ENCODE peak calls at places on chromosomes 16 and 17, in nine cellular contexts. P is HCT116; U is type B pancreatic cell; A is cardiac fibroblast; G is adrenal gland; J is coronary artery; Z is CD8-positive, alpha-beta T cell; Q is MM.1S; H is AG04449. C is an unnamed sample.

GRCh38 chr16:86573215-86573614 is 5.1 kb upstream of the FOXL1 start:
- DNase-seq in U (no peak), Q (no peak), Z (no peak), J (no peak), P (no peak), H (no peak), A (peak), G (no peak), C (no peak)

GRCh38 chr17:28926366-28926765 is 23.5 kb upstream of the DHRS13 start:
- DNase-seq in J (no peak), Z (no peak), U (no peak), Q (no peak), G (no peak), H (no peak), A (no peak), P (no peak), C (no peak)

GRCh38 chr16:3137267-3137666 is 2.4 kb downstream of the ZNF213 start:
- DNase-seq in J (no peak), Q (no peak), G (no peak), H (no peak), U (no peak), A (no peak), P (no peak), Z (no peak), C (no peak)

GRCh38 chr16:85129846-85130706 is 17.8 kb upstream of the CIBAR2 start:
- DNase-seq in Q (no peak), Z (peak), G (no peak), H (no peak), J (no peak), U (no peak), A (peak), P (no peak), C (no peak)

GRCh38 chr16:11635679-11636171 is 32.5 kb upstream of the SNN start:
- DNase-seq in G (no peak), U (no peak), J (no peak), P (no peak), Q (no peak), A (no peak), H (no peak), Z (no peak), C (no peak)

GRCh38 chr16:47574091-47575054 is 113.2 kb downstream of the PHKB start:
- DNase-seq in P (no peak), J (no peak), A (peak), H (no peak), Z (no peak), U (no peak), G (no peak), Q (peak), C (no peak)

GRCh38 chr17:9488556-9488955 is 87.1 kb downstream of the STX8 start:
- DNase-seq in P (no peak), G (no peak), U (no peak), Z (no peak), Q (no peak), A (peak), J (no peak), H (no peak), C (no peak)

GRCh38 chr16:70253291-70254094 is 1.8 kb upstream of the EXOSC6 start:
- DNase-seq in J (no peak), U (no peak), Z (peak), H (no peak), Q (peak), G (peak), A (peak), P (peak), C (no peak)

GRCh38 chr17:82963104-82963950 is 116.1 kb upstream of the METRNL start:
- DNase-seq in P (no peak), G (peak), A (peak), H (no peak), J (peak), U (peak), Q (no peak), Z (peak), C (no peak)

GRCh38 chr17:77873518-77874302 is 84.8 kb upstream of the TNRC6C start:
- DNase-seq in A (no peak), G (no peak), Z (peak), H (no peak), Q (no peak), P (no peak), U (no peak), J (no peak), C (no peak)

GRCh38 chr16:1057252-1057932 is 15.2 kb upstream of the SSTR5 start:
- DNase-seq in P (no peak), Z (peak), Q (peak), H (no peak), J (no peak), A (peak), U (no peak), G (peak), C (no peak)

GRCh38 chr17:49742256-49742655 is 21.7 kb downstream of the FAM117A start:
- DNase-seq in J (no peak), U (no peak), H (no peak), A (peak), Q (peak), P (no peak), G (no peak), Z (no peak), C (no peak)

GRCh38 chr17:67629963-67630320 is 87.8 kb upstream of the NOL11 start:
- DNase-seq in Z (no peak), J (no peak), H (peak), P (peak), A (peak), U (no peak), Q (peak), G (no peak), C (no peak)

GRCh38 chr17:48542114-48542955 is 2.6 kb downstream of the HOXB2 start:
- DNase-seq in G (no peak), J (no peak), H (no peak), A (peak), Q (no peak), Z (no peak), P (no peak), U (no peak), C (no peak)

GRCh38 chr17:14471052-14471451 is 170.2 kb downstream of the HS3ST3B1 start:
- DNase-seq in H (peak), G (no peak), P (no peak), U (no peak), Z (no peak), Q (no peak), A (peak), J (no peak), C (no peak)

GRCh38 chr17:63293310-63293709 is 152.8 kb downstream of the CYB561 start:
- DNase-seq in G (no peak), J (no peak), H (no peak), P (no peak), Q (no peak), U (no peak), A (peak), Z (no peak), C (no peak)

GRCh38 chr16:14249291-14250032 is 178.3 kb downstream of the MRTFB start:
- DNase-seq in G (peak), P (peak), J (no peak), U (no peak), A (peak), Z (peak), H (no peak), Q (peak), C (peak)

GRCh38 chr16:55056585-55057520 is 126.2 kb downstream of the IRX5 start:
- DNase-seq in Z (no peak), J (no peak), U (peak), H (no peak), Q (no peak), A (no peak), P (no peak), G (no peak), C (no peak)

DNA sequence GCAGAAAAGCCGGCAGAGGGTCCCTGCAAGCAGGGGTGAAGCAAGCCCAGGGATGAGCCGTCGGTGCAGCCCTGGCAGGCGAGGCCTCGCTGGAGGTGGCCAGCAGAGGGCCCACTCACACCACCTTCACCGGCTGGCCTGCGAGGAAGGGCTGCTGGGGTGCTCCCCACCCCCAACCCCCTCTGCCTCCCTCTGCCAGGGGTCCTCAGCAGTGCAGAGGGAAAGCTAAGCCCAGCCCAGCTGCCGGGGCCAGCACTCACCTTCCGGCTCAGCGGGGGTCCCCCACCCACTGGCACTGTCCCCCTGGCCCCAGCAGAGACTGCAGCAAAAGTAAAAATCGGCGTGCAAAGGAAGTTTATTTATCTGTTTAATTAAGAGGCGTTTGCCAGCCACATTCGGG is 113.4 kb downstream of the ENGASE start:
- DNase-seq in U (no peak), A (peak), P (peak), Q (no peak), J (no peak), G (no peak), Z (no peak), H (no peak), C (no peak)
- TF ChIP-seq CTCF in U (peak), A (peak), P (peak), Q (peak), J (no peak), G (peak), Z (no peak), H (peak), C (peak)

GRCh38 chr17:7324438-7324779 is 4.7 kb downstream of the NEURL4 start:
- DNase-seq in G (no peak), Z (no peak), Q (no peak), H (no peak), A (no peak), U (no peak), P (no peak), J (no peak), C (no peak)
- TF ChIP-seq CTCF in G (no peak), Z (peak), Q (no peak), H (no peak), A (no peak), U (no peak), P (no peak), J (no peak), C (no peak)

DNA sequence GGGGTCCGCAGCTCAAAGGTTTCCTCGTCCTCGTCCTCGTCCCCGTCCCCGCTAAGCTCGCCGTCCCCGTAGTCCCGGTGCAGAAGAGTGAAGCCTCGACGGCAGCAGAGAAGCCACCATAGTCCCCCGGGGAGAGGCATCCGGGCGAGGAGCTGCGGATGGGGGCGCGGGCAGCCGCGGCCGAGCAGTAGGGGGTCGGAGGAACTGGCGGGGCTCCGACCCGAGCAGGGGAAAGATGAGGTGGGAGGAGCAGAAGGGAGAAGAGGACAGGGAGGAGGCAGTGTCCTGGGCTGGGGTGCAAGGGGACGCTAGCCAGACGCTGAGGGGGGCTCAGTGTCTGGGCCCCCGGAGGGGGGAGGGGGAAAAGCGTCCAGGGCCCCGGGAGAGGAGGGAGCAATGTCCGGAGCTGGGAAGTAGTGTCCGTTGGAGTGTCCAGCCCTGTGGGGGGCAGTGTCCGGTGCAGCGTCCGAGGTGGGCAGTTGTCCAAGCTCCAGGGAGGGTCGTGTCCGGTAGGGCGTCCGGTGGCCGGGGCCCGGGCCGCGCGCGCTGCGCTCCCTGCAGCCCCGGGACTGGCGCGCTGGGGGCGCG is at the start of gene PLEKHH3:
- DNase-seq in H (no peak), Q (peak), U (no peak), Z (no peak), G (no peak), J (no peak), P (no peak), A (no peak), C (no peak)
- TF ChIP-seq CTCF in H (peak), Q (no peak), U (peak), Z (no peak), G (peak), J (no peak), P (no peak), A (peak), C (peak)

GRCh38 chr17:34075076-34075475 is 180.0 kb upstream of the CCL2 start:
- DNase-seq in Q (no peak), A (no peak), P (no peak), J (no peak), G (no peak), H (no peak), Z (no peak), U (no peak), C (no peak)

GRCh38 chr17:34068506-34069035 is 186.5 kb upstream of the CCL2 start:
- DNase-seq in U (no peak), Q (no peak), A (no peak), H (no peak), Z (no peak), G (no peak), J (no peak), P (no peak), C (no peak)

GRCh38 chr17:34070712-34071111 is 184.4 kb upstream of the CCL2 start:
- DNase-seq in U (no peak), J (no peak), H (no peak), P (no peak), Q (no peak), Z (no peak), G (no peak), A (no peak), C (no peak)

GRCh38 chr17:34067009-34067408 is 188.1 kb upstream of the CCL2 start:
- DNase-seq in Z (no peak), G (no peak), A (no peak), P (no peak), Q (no peak), H (no peak), J (no peak), U (no peak), C (no peak)

GRCh38 chr17:34071891-34072420 is 183.1 kb upstream of the CCL2 start:
- DNase-seq in P (no peak), H (no peak), G (no peak), J (no peak), U (no peak), A (no peak), Q (peak), Z (no peak), C (no peak)
- TF ChIP-seq CTCF in P (no peak), H (no peak), G (no peak), J (no peak), U (no peak), A (no peak), Q (no peak), Z (no peak), C (no peak)

GRCh38 chr17:3828151-3828851 is 17.7 kb downstream of the NCBP3 start:
- DNase-seq in Z (no peak), P (no peak), Q (no peak), J (no peak), H (peak), U (no peak), A (no peak), G (peak), C (no peak)

GRCh38 chr17:3826191-3826590 is 19.9 kb downstream of the NCBP3 start:
- DNase-seq in H (no peak), P (no peak), A (no peak), J (no peak), U (no peak), Z (no peak), G (no peak), Q (no peak), C (no peak)

GRCh38 chr17:3828852-3829232 is 17.2 kb downstream of the NCBP3 start:
- DNase-seq in A (no peak), Q (no peak), H (no peak), Z (no peak), G (no peak), U (no peak), P (no peak), J (no peak), C (no peak)

DNA sequence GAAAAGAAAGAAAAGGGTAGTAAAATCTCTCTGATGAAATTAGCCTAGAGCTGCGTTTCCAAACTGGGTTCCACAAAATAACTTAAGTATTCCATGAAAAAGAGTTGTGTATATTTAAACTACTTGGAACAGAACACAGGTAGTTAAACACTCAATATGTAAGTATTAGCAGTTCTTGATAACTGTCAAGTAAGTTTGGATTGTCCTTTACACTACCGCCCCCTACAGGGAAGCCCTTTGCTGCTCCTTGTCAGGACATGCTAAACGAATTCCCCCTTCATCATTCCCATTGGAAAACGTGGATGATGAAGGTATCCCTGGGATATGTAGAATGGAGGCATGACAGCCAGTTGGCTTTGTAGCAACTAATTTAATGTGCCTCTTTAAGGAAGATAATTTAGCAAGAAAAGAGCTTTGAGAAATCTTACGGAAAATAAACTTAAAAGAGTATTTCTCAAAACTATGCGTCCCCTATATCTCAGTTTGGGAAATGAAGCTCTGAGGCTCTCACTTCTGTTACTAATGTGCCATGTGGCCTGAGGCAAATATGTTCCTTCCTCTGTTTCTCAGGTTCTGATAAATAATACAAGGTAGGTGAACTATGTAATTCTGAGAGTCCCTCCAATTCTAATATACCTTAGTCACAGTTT is 18.8 kb downstream of the NCBP3 start:
- DNase-seq in Q (peak), J (no peak), P (peak), Z (peak), U (no peak), G (peak), A (peak), H (no peak), C (no peak)
- TF ChIP-seq CTCF in Q (peak), J (peak), P (peak), Z (peak), U (peak), G (peak), A (peak), H (peak), C (peak)

GRCh38 chr17:69528035-69528434 is 113.5 kb downstream of the MAP2K6 start:
- DNase-seq in H (no peak), J (no peak), P (no peak), G (no peak), A (no peak), Z (no peak), Q (no peak), U (no peak), C (no peak)

GRCh38 chr17:69518951-69519350 is 104.5 kb downstream of the MAP2K6 start:
- DNase-seq in G (no peak), Q (no peak), U (no peak), P (no peak), J (no peak), A (no peak), H (no peak), Z (no peak), C (no peak)

GRCh38 chr17:69525920-69526841 is 111.7 kb downstream of the MAP2K6 start:
- DNase-seq in G (peak), A (peak), Q (peak), Z (no peak), U (no peak), H (no peak), P (peak), J (no peak), C (peak)

GRCh38 chr17:69523252-69523861 is 108.9 kb downstream of the MAP2K6 start:
- DNase-seq in G (peak), U (no peak), Z (no peak), H (no peak), J (no peak), P (peak), A (peak), Q (peak), C (peak)

DNA sequence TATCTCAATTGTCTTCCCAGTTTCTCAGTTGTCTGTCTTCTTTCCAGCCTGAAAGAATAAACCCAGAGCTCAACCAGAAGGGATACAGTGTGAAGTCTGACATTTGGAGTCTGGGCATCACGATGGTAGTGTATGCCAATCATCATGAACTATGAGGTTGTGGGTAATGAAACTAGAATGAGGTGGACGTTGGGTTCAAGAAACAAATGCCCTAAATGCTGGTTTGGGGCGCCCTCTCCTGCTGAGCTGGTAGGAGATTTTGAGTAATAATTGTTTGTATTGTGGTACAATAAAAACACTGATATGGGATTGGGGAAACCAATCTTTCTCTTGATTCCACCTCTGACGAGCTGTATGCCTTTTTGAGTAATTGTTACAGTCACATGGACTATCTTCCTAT is 110.4 kb downstream of the MAP2K6 start:
- DNase-seq in Z (no peak), U (no peak), A (peak), G (no peak), H (no peak), P (no peak), Q (no peak), J (no peak), C (no peak)
- TF ChIP-seq CTCF in Z (no peak), U (no peak), A (no peak), G (no peak), H (no peak), P (no peak), Q (peak), J (no peak), C (no peak)

GRCh38 chr17:44203731-44204452 is 4.2 kb upstream of the ATXN7L3 start:
- DNase-seq in J (no peak), Q (peak), Z (peak), H (no peak), U (no peak), G (peak), A (peak), P (no peak), C (peak)

GRCh38 chr17:44207319-44207718 is 7.6 kb upstream of the ATXN7L3 start:
- DNase-seq in G (no peak), J (no peak), H (no peak), Z (no peak), U (no peak), Q (no peak), A (no peak), P (no peak), C (no peak)

GRCh38 chr17:44205962-44206824 is 6.5 kb upstream of the ATXN7L3 start:
- DNase-seq in H (no peak), U (no peak), Q (no peak), P (no peak), A (no peak), Z (no peak), G (no peak), J (no peak), C (no peak)

GRCh38 chr17:44204453-44204882 is 4.8 kb upstream of the ATXN7L3 start:
- DNase-seq in H (no peak), G (peak), P (no peak), A (peak), Q (no peak), U (no peak), Z (no peak), J (no peak), C (no peak)

GRCh38 chr17:44206825-44207155 is 7.1 kb upstream of the ATXN7L3 start:
- DNase-seq in G (no peak), J (no peak), A (no peak), Z (no peak), P (no peak), H (no peak), U (no peak), Q (no peak), C (no peak)
- TF ChIP-seq CTCF in G (no peak), J (no peak), A (no peak), Z (no peak), P (no peak), H (no peak), U (no peak), Q (no peak), C (no peak)